ENCODE peak calls at places on chromosomes 11 and 22, in ten cellular contexts. One of them, this sample, is unnamed.

GRCh38 chr11:9313648-9314290 is 624 bp downstream of the TMEM41B start:
- DNase-seq in thoracic aorta: no peak
- DNase-seq in left ventricle myocardium inferior: no peak
- DNase-seq in choroid plexus epithelial cell: peak
- DNase-seq in endothelial cell of umbilical vein: peak
- DNase-seq in A549: no peak
- DNase-seq in GM23338: peak
- DNase-seq in NB4: peak
- DNase-seq in fibroblast of mammary gland: peak
- DNase-seq in BE2C: no peak
- DNase-seq in this sample: peak

GRCh38 chr22:30234786-30235470 is 11.6 kb downstream of the LIF start:
- DNase-seq in thoracic aorta: no peak
- DNase-seq in left ventricle myocardium inferior: no peak
- DNase-seq in choroid plexus epithelial cell: peak
- DNase-seq in endothelial cell of umbilical vein: no peak
- DNase-seq in A549: no peak
- DNase-seq in GM23338: no peak
- DNase-seq in NB4: no peak
- DNase-seq in fibroblast of mammary gland: no peak
- DNase-seq in BE2C: no peak
- DNase-seq in this sample: no peak

GRCh38 chr11:77999446-77999845 is 5.0 kb upstream of the INTS4 start:
- DNase-seq in thoracic aorta: no peak
- DNase-seq in left ventricle myocardium inferior: no peak
- DNase-seq in choroid plexus epithelial cell: no peak
- DNase-seq in endothelial cell of umbilical vein: no peak
- DNase-seq in A549: no peak
- DNase-seq in GM23338: no peak
- DNase-seq in NB4: no peak
- DNase-seq in fibroblast of mammary gland: no peak
- DNase-seq in BE2C: no peak
- DNase-seq in this sample: no peak

GRCh38 chr11:118666331-118666730 is 13.1 kb downstream of the TREH start:
- DNase-seq in thoracic aorta: no peak
- DNase-seq in left ventricle myocardium inferior: no peak
- DNase-seq in choroid plexus epithelial cell: no peak
- DNase-seq in endothelial cell of umbilical vein: no peak
- DNase-seq in A549: no peak
- DNase-seq in GM23338: peak
- DNase-seq in NB4: no peak
- DNase-seq in fibroblast of mammary gland: no peak
- DNase-seq in BE2C: no peak
- DNase-seq in this sample: no peak

GRCh38 chr11:130776044-130776390 is 140.3 kb downstream of the SNX19 start:
- DNase-seq in thoracic aorta: no peak
- DNase-seq in left ventricle myocardium inferior: no peak
- DNase-seq in choroid plexus epithelial cell: peak
- DNase-seq in endothelial cell of umbilical vein: no peak
- DNase-seq in A549: no peak
- DNase-seq in GM23338: no peak
- DNase-seq in NB4: no peak
- DNase-seq in fibroblast of mammary gland: no peak
- DNase-seq in BE2C: no peak
- DNase-seq in this sample: no peak

GRCh38 chr11:438101-438844 is 3.5 kb downstream of the ANO9 start:
- DNase-seq in thoracic aorta: no peak
- DNase-seq in left ventricle myocardium inferior: no peak
- DNase-seq in choroid plexus epithelial cell: no peak
- DNase-seq in endothelial cell of umbilical vein: no peak
- DNase-seq in A549: no peak
- DNase-seq in GM23338: no peak
- DNase-seq in NB4: no peak
- DNase-seq in fibroblast of mammary gland: no peak
- DNase-seq in BE2C: no peak
- DNase-seq in this sample: no peak

GRCh38 chr11:45802531-45803317 is 2.2 kb upstream of the SLC35C1 start:
- DNase-seq in thoracic aorta: no peak
- DNase-seq in left ventricle myocardium inferior: no peak
- DNase-seq in choroid plexus epithelial cell: no peak
- DNase-seq in endothelial cell of umbilical vein: no peak
- DNase-seq in A549: no peak
- DNase-seq in GM23338: no peak
- DNase-seq in NB4: no peak
- DNase-seq in fibroblast of mammary gland: no peak
- DNase-seq in BE2C: no peak
- DNase-seq in this sample: no peak

GRCh38 chr11:2916114-2916891 is 12.9 kb downstream of the PHLDA2 start:
- DNase-seq in thoracic aorta: no peak
- DNase-seq in left ventricle myocardium inferior: no peak
- DNase-seq in choroid plexus epithelial cell: no peak
- DNase-seq in endothelial cell of umbilical vein: no peak
- DNase-seq in A549: no peak
- DNase-seq in GM23338: no peak
- DNase-seq in NB4: no peak
- DNase-seq in fibroblast of mammary gland: no peak
- DNase-seq in BE2C: no peak
- DNase-seq in this sample: no peak

GRCh38 chr11:707817-708420 is 1.9 kb downstream of the EPS8L2 start:
- DNase-seq in thoracic aorta: no peak
- DNase-seq in left ventricle myocardium inferior: no peak
- DNase-seq in choroid plexus epithelial cell: peak
- DNase-seq in endothelial cell of umbilical vein: no peak
- DNase-seq in A549: no peak
- DNase-seq in GM23338: no peak
- DNase-seq in NB4: no peak
- DNase-seq in fibroblast of mammary gland: no peak
- DNase-seq in BE2C: no peak
- DNase-seq in this sample: no peak

GRCh38 chr11:12581923-12582322 is 92.3 kb upstream of the TEAD1 start:
- DNase-seq in thoracic aorta: no peak
- DNase-seq in left ventricle myocardium inferior: no peak
- DNase-seq in choroid plexus epithelial cell: peak
- DNase-seq in endothelial cell of umbilical vein: peak
- DNase-seq in A549: peak
- DNase-seq in GM23338: no peak
- DNase-seq in NB4: no peak
- DNase-seq in fibroblast of mammary gland: peak
- DNase-seq in BE2C: peak
- DNase-seq in this sample: peak

GRCh38 chr22:29043906-29044575 is 17.6 kb downstream of the C22orf31 start:
- DNase-seq in thoracic aorta: no peak
- DNase-seq in left ventricle myocardium inferior: no peak
- DNase-seq in choroid plexus epithelial cell: peak
- DNase-seq in endothelial cell of umbilical vein: peak
- DNase-seq in A549: no peak
- DNase-seq in GM23338: no peak
- DNase-seq in NB4: no peak
- DNase-seq in fibroblast of mammary gland: peak
- DNase-seq in BE2C: no peak
- DNase-seq in this sample: peak

GRCh38 chr11:87281496-87281895 is 243.8 kb downstream of the TMEM135 start:
- DNase-seq in thoracic aorta: no peak
- DNase-seq in left ventricle myocardium inferior: no peak
- DNase-seq in choroid plexus epithelial cell: peak
- DNase-seq in endothelial cell of umbilical vein: peak
- DNase-seq in A549: peak
- DNase-seq in GM23338: no peak
- DNase-seq in NB4: peak
- DNase-seq in fibroblast of mammary gland: peak
- DNase-seq in BE2C: no peak
- DNase-seq in this sample: peak
- TF ChIP-seq CTCF in thoracic aorta: no peak
- TF ChIP-seq CTCF in left ventricle myocardium inferior: peak
- TF ChIP-seq CTCF in choroid plexus epithelial cell: peak
- TF ChIP-seq CTCF in endothelial cell of umbilical vein: no peak
- TF ChIP-seq CTCF in A549: peak
- TF ChIP-seq CTCF in GM23338: no peak
- TF ChIP-seq CTCF in NB4: no peak
- TF ChIP-seq CTCF in fibroblast of mammary gland: peak
- TF ChIP-seq CTCF in BE2C: no peak
- TF ChIP-seq CTCF in this sample: peak

DNA sequence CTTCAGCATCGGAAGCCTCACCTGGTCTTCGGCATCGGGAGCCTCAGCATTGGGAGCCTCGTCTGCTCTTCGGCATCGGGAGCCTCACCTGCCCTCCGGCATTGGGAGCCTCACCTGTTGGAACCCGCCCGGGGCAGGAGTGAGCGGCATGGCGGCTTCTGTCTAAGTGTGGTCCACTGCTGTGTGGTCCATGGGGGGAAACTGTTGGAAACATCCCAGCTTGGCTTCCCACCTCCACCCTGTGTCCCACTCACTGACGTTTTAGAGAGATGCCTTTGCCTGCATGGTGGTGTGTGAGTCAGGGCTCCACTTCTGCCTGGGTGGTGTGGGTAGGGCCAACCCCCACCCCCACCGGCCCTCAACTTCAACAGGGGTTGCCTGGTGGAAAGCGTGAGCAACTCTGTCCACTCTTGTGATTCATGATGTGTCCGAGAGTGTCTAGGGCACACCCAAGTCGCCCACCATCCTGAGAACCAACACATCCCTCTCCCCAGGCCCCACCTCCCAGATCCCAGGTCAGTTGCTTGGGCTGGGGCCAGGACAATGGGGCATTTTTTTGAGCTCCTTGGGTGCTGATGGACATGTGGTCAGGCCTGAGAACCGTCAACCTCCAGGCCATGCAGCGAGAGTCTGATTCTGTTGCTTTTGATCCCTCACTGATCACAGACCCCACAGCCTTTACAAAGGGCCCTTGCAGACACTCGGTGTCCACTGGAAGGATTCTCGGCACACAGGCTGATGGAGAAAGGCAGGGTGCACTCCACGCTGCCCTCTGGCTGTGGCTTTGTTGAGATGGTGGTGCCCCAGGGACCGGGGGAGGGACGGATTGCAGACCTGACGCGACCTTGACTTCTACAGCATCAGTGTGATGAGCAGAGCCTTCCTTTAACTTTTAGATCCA is 406.7 kb downstream of the TBC1D22A start:
- DNase-seq in thoracic aorta: no peak
- DNase-seq in left ventricle myocardium inferior: no peak
- DNase-seq in choroid plexus epithelial cell: peak
- DNase-seq in endothelial cell of umbilical vein: peak
- DNase-seq in A549: peak
- DNase-seq in GM23338: peak
- DNase-seq in NB4: peak
- DNase-seq in fibroblast of mammary gland: peak
- DNase-seq in BE2C: peak
- DNase-seq in this sample: no peak
- TF ChIP-seq CTCF in thoracic aorta: no peak
- TF ChIP-seq CTCF in left ventricle myocardium inferior: peak
- TF ChIP-seq CTCF in choroid plexus epithelial cell: peak
- TF ChIP-seq CTCF in endothelial cell of umbilical vein: peak
- TF ChIP-seq CTCF in A549: no peak
- TF ChIP-seq CTCF in GM23338: peak
- TF ChIP-seq CTCF in NB4: peak
- TF ChIP-seq CTCF in fibroblast of mammary gland: no peak
- TF ChIP-seq CTCF in BE2C: peak
- TF ChIP-seq CTCF in this sample: peak

DNA sequence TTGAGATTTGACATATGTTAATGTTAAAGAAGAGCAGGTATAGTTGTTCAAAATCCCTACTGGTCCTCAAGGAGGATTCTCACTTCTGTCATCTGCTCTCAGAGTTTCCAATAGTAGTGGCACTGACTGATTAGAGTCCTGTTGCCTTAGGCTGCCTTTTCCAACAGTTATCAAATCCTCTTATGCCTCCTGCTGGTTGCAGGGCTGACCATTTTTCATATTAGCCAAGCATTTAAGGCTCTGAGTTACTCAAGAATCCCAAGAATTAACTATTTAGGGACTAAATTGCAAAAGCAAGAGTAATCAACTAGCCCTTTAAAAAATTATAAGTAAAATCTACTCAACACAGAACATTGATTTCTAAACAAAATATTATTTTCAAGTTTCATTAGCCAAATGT is 212.0 kb upstream of the CHORDC1 start:
- DNase-seq in thoracic aorta: no peak
- DNase-seq in left ventricle myocardium inferior: no peak
- DNase-seq in choroid plexus epithelial cell: peak
- DNase-seq in endothelial cell of umbilical vein: peak
- DNase-seq in A549: peak
- DNase-seq in GM23338: peak
- DNase-seq in NB4: peak
- DNase-seq in fibroblast of mammary gland: no peak
- DNase-seq in BE2C: peak
- DNase-seq in this sample: peak
- TF ChIP-seq CTCF in thoracic aorta: no peak
- TF ChIP-seq CTCF in left ventricle myocardium inferior: peak
- TF ChIP-seq CTCF in choroid plexus epithelial cell: peak
- TF ChIP-seq CTCF in endothelial cell of umbilical vein: peak
- TF ChIP-seq CTCF in A549: no peak
- TF ChIP-seq CTCF in GM23338: no peak
- TF ChIP-seq CTCF in NB4: no peak
- TF ChIP-seq CTCF in fibroblast of mammary gland: no peak
- TF ChIP-seq CTCF in BE2C: peak
- TF ChIP-seq CTCF in this sample: no peak

GRCh38 chr11:7657306-7658025 is 15.8 kb downstream of the CYB5R2 start:
- DNase-seq in thoracic aorta: no peak
- DNase-seq in left ventricle myocardium inferior: no peak
- DNase-seq in choroid plexus epithelial cell: peak
- DNase-seq in endothelial cell of umbilical vein: peak
- DNase-seq in A549: peak
- DNase-seq in GM23338: peak
- DNase-seq in NB4: peak
- DNase-seq in fibroblast of mammary gland: peak
- DNase-seq in BE2C: peak
- DNase-seq in this sample: peak
- TF ChIP-seq CTCF in thoracic aorta: peak
- TF ChIP-seq CTCF in left ventricle myocardium inferior: peak
- TF ChIP-seq CTCF in choroid plexus epithelial cell: peak
- TF ChIP-seq CTCF in endothelial cell of umbilical vein: peak
- TF ChIP-seq CTCF in A549: peak
- TF ChIP-seq CTCF in GM23338: peak
- TF ChIP-seq CTCF in NB4: peak
- TF ChIP-seq CTCF in fibroblast of mammary gland: peak
- TF ChIP-seq CTCF in BE2C: peak
- TF ChIP-seq CTCF in this sample: peak

DNA sequence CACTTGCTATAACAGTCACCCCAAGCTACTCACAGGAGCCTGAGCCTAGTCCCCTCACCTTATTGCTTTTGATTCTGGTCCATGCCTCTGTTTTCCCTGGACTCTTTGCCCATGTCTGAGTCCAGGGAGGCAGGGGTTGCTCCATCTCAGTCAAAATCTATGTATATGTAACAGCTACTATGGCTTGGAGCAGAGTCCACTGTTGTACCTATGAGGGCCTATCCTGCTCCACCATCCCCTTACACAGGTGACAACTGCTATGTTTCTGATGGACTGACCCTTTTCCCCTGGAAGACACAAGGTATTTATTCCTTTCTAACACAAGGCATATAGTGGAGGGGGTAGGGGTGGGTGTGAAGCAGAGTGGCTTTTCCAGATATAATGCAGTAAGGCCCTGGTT is 119.6 kb downstream of the VPREB1 start:
- DNase-seq in thoracic aorta: no peak
- DNase-seq in left ventricle myocardium inferior: no peak
- DNase-seq in choroid plexus epithelial cell: no peak
- DNase-seq in endothelial cell of umbilical vein: no peak
- DNase-seq in A549: no peak
- DNase-seq in GM23338: no peak
- DNase-seq in NB4: no peak
- DNase-seq in fibroblast of mammary gland: no peak
- DNase-seq in BE2C: no peak
- DNase-seq in this sample: no peak
- TF ChIP-seq CTCF in thoracic aorta: no peak
- TF ChIP-seq CTCF in left ventricle myocardium inferior: no peak
- TF ChIP-seq CTCF in choroid plexus epithelial cell: no peak
- TF ChIP-seq CTCF in endothelial cell of umbilical vein: no peak
- TF ChIP-seq CTCF in A549: no peak
- TF ChIP-seq CTCF in GM23338: no peak
- TF ChIP-seq CTCF in NB4: no peak
- TF ChIP-seq CTCF in fibroblast of mammary gland: no peak
- TF ChIP-seq CTCF in BE2C: no peak
- TF ChIP-seq CTCF in this sample: no peak